ENCODE peak calls at places on chromosomes 13 and 19, in seven cellular contexts. H is IMR-90, T is H9, Y is mesenchymal stem cell, Z is H1, G is mesendoderm, L is neuronal stem cell. S is an unnamed sample.

GRCh38 chr19:18590273-18591272 is 2.0 kb downstream of the REX1BD start:
- DNase-seq in H (peak; percentile 57), Y (peak; percentile 89), G (peak; percentile 99), Z (peak; percentile 94), L (peak; percentile 93), T (peak; percentile 98), S (peak; percentile 39)

GRCh38 chr13:113589251-113589960 is 4.9 kb downstream of the TFDP1 start:
- DNase-seq in Z (peak; percentile 33), T (no peak), H (no peak), L (no peak), Y (no peak), G (no peak), S (no peak)

GRCh38 chr19:15280915-15281683 is 48.9 kb upstream of the EPHX3 start:
- DNase-seq in T (no peak), G (peak; percentile 66), Y (peak; percentile 88), L (peak; percentile 81), Z (no peak), H (peak; percentile 89), S (peak; percentile 99)

GRCh38 chr13:36919833-36920611 is at the start of gene SMAD9:
- DNase-seq in Y (peak; percentile 72), G (peak; percentile 74), L (peak; percentile 57), H (peak; percentile 67), T (peak; percentile 53), Z (peak; percentile 68), S (peak; percentile 68)

GRCh38 chr13:111267784-111268183 is 52.7 kb upstream of the TEX29 start:
- DNase-seq in Z (no peak), L (no peak), Y (no peak), G (no peak), H (peak; percentile 78), T (no peak), S (no peak)

GRCh38 chr19:13692096-13692495 is 72.2 kb upstream of the MRI1 start:
- DNase-seq in Z (no peak), Y (no peak), G (no peak), T (no peak), L (no peak), H (peak; percentile 60), S (no peak)

GRCh38 chr13:59472134-59472533 is 691.6 kb downstream of the DIAPH3 start:
- DNase-seq in H (peak; percentile 61), Y (no peak), T (no peak), Z (no peak), G (no peak), L (no peak), S (no peak)

GRCh38 chr13:73572824-73573223 is 514.0 kb downstream of the KLF5 start:
- DNase-seq in Z (no peak), G (no peak), L (no peak), Y (no peak), T (no peak), H (no peak), S (no peak)

GRCh38 chr19:3029070-3029923 is at the start of gene TLE2:
- DNase-seq in G (no peak), H (no peak), T (no peak), Y (no peak), L (no peak), Z (no peak), S (peak; percentile 34)

GRCh38 chr13:99367106-99367616 is 60.0 kb upstream of the GPR183 start:
- DNase-seq in L (no peak), Y (no peak), T (no peak), Z (peak; percentile 41), G (no peak), H (no peak), S (no peak)

GRCh38 chr13:80979035-80979641 is 638.2 kb upstream of the SPRY2 start:
- DNase-seq in T (peak; percentile 57), H (peak; percentile 54), L (peak; percentile 37), Z (no peak), Y (peak; percentile 73), G (peak; percentile 75), S (peak; percentile 29)

GRCh38 chr19:3039641-3040077 is 10.6 kb upstream of the TLE2 start:
- DNase-seq in T (peak; percentile 58), H (no peak), Y (no peak), L (no peak), Z (no peak), G (no peak), S (no peak)

GRCh38 chr19:46218160-46218559 is 11.4 kb upstream of the IGFL1 start:
- DNase-seq in Y (peak; percentile 28), T (peak; percentile 74), H (peak; percentile 6), G (peak; percentile 80), Z (peak; percentile 89), L (peak; percentile 83), S (peak; percentile 87)

GRCh38 chr19:2700660-2701360 is 1.7 kb downstream of the GNG7 start:
- DNase-seq in H (no peak), G (no peak), Y (no peak), Z (no peak), L (no peak), T (no peak), S (no peak)

GRCh38 chr19:3773814-3774515 is 1.9 kb upstream of the RAX2 start:
- DNase-seq in G (no peak), Z (no peak), L (no peak), Y (no peak), T (peak; percentile 15), H (no peak), S (no peak)

GRCh38 chr19:38024991-38025716 is 118.1 kb downstream of the SIPA1L3 start:
- DNase-seq in Y (no peak), G (peak; percentile 70), Z (no peak), L (no peak), H (no peak), T (peak; percentile 83), S (no peak)

GRCh38 chr13:96575423-96576320 is 418.6 kb downstream of the OXGR1 start:
- DNase-seq in T (no peak), Y (no peak), H (no peak), G (no peak), Z (no peak), L (no peak), S (peak; percentile 2)

GRCh38 chr19:424546-424945 is 15.6 kb upstream of the C2CD4C start:
- DNase-seq in T (no peak), Y (no peak), H (no peak), Z (no peak), G (no peak), L (no peak), S (no peak)

GRCh38 chr13:31909889-31910551 is 121.6 kb upstream of the FRY start:
- DNase-seq in G (peak; percentile 66), Z (no peak), T (no peak), L (peak; percentile 60), Y (peak; percentile 70), H (peak; percentile 70), S (peak; percentile 89)

GRCh38 chr13:102648046-102648445 is 46.8 kb downstream of the METTL21C start:
- DNase-seq in T (no peak), H (no peak), Z (no peak), G (no peak), Y (no peak), L (no peak), S (no peak)

GRCh38 chr19:14002571-14003278 is 3.4 kb downstream of the RFX1 start:
- DNase-seq in G (no peak), H (no peak), L (no peak), Z (no peak), Y (no peak), T (no peak), S (no peak)

GRCh38 chr13:94800423-94800822 is 88.1 kb upstream of the SOX21 start:
- DNase-seq in Y (no peak), H (no peak), L (no peak), Z (no peak), T (no peak), G (no peak), S (no peak)

GRCh38 chr13:100722517-100722916 is 47.9 kb upstream of the TMTC4 start:
- DNase-seq in G (peak; percentile 50), L (no peak), T (peak; percentile 51), Y (no peak), Z (no peak), H (no peak), S (no peak)

GRCh38 chr13:62327367-62327766 is 911.7 kb upstream of the PCDH20 start:
- DNase-seq in G (no peak), T (no peak), H (no peak), L (no peak), Y (no peak), Z (no peak), S (no peak)

GRCh38 chr13:24038846-24039330 is 121.6 kb upstream of the SPATA13 start:
- DNase-seq in H (peak; percentile 74), G (no peak), Z (no peak), T (no peak), Y (peak; percentile 80), L (no peak), S (peak; percentile 75)

GRCh38 chr13:94174009-94174408 is 305.5 kb downstream of the DCT start:
- DNase-seq in G (no peak), Y (no peak), H (no peak), T (no peak), L (no peak), Z (no peak), S (no peak)

GRCh38 chr13:87754097-87754496 is 82.9 kb downstream of the SLITRK5 start:
- DNase-seq in Z (no peak), Y (no peak), H (no peak), G (no peak), L (no peak), T (no peak), S (no peak)
- H3K4ac ChIP-seq in Z (no peak overlapping the region), Y (no peak overlapping the region), H (no peak overlapping the region), G (no peak overlapping the region), L (no peak overlapping the region), T (no peak overlapping the region), S (no peak overlapping the region)

GRCh38 chr13:71727036-71727435 is 140.0 kb downstream of the DACH1 start:
- DNase-seq in Z (no peak), L (no peak), T (no peak), H (no peak), Y (no peak), G (no peak), S (no peak)

GRCh38 chr13:71730267-71730666 is 136.7 kb downstream of the DACH1 start:
- DNase-seq in T (no peak), L (no peak), Y (no peak), H (no peak), Z (no peak), G (no peak), S (no peak)

GRCh38 chr13:71729441-71729840 is 137.6 kb downstream of the DACH1 start:
- DNase-seq in L (no peak), G (no peak), Z (no peak), H (no peak), T (no peak), Y (no peak), S (no peak)
- H3K9ac ChIP-seq in L (no peak overlapping the region), G (no peak overlapping the region), Z (no peak overlapping the region), H (no peak overlapping the region), T (no peak overlapping the region), Y (no peak overlapping the region), S (no peak overlapping the region)

DNA sequence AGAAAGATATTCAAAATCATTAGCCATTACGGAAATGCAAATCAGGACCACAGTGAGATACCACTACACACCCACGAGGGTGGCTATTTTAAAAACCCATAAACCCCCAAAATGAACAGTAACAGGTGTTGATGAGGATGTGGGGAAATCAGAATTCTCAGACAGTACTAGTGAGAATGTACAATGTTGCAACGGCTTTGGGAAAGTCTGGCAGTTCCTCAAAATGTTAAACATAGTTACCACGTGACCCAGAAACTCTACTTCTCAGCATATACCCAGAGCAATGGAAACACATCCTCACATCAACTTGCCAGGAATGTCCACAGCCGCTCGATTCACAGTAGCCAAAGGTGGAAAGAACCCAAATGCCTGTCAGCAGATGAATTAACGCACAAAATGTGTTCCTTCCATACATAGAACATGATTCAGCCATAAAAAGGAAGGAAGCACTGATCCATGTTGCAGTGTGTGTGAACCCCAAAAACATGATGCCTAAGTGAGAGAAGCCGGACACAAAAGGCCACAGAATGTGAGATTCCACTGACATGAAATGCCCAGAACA is 7.0 kb downstream of the PLVAP start:
- DNase-seq in H (peak; percentile 58), L (no peak), Z (no peak), T (no peak), Y (peak; percentile 32), G (no peak), S (peak; percentile 40)
- H3K4ac ChIP-seq in H (no peak overlapping the region), L (no peak overlapping the region), Z (no peak overlapping the region), T (no peak overlapping the region), Y (no peak overlapping the region), G (no peak overlapping the region), S (no peak overlapping the region)

GRCh38 chr13:49098771-49099512 is 121.2 kb upstream of the MLNR start:
- DNase-seq in L (no peak), Z (no peak), H (no peak), Y (peak; percentile 51), G (peak; percentile 48), T (no peak), S (no peak)
- H3K9ac ChIP-seq in L (no peak overlapping the region), Z (no peak overlapping the region), H (no peak overlapping the region), Y (peak overlapping the region; percentile 28), G (no peak overlapping the region), T (no peak overlapping the region), S (no peak overlapping the region)